ENCODE peak calls at places on chromosome X, in six cellular contexts. T is psoas muscle, U is left lung, I is AG04449, R is HCT116, S is RWPE1. A is an unnamed sample.
A peak's percentile ranks its signal among the peaks of the same experiment; 100 is the strongest.

GRCh38 chrX:130082244-130083106 is 27.8 kb downstream of the ELF4 start:
- DNase-seq in U (peak; percentile 88), I (no peak), R (no peak), T (peak; percentile 69), S (no peak), A (no peak)

GRCh38 chrX:136711147-136711546 is 63.2 kb downstream of the CD40LG start:
- DNase-seq in U (no peak), R (no peak), T (peak; percentile 67), S (no peak), I (no peak), A (peak; percentile 24)

GRCh38 chrX:124239911-124240310 is 92.5 kb upstream of the TEX13D start:
- DNase-seq in S (no peak), T (no peak), U (no peak), R (no peak), I (no peak), A (no peak)

GRCh38 chrX:2689773-2690666 is 1.1 kb upstream of the CD99 start:
- DNase-seq in U (no peak), R (no peak), T (no peak), S (no peak), I (no peak), A (no peak)

GRCh38 chrX:63128509-63128908 is 222.6 kb downstream of the SPIN4 start:
- DNase-seq in I (no peak), R (peak; percentile 16), S (no peak), T (no peak), U (no peak), A (no peak)

GRCh38 chrX:81259714-81260395 is 58.0 kb downstream of the SH3BGRL start:
- DNase-seq in T (no peak), I (no peak), U (no peak), S (peak; percentile 4), R (no peak), A (no peak)

GRCh38 chrX:69196666-69197065 is 31.4 kb upstream of the PJA1 start:
- DNase-seq in U (no peak), S (no peak), R (no peak), I (no peak), T (no peak), A (no peak)

GRCh38 chrX:72539822-72540221 is 32.8 kb downstream of the HDAC8 start:
- DNase-seq in T (no peak), S (no peak), U (no peak), R (no peak), I (no peak), A (no peak)

GRCh38 chrX:56726609-56727008 is 2.4 kb upstream of the NBDY start:
- DNase-seq in U (no peak), R (no peak), S (no peak), I (no peak), T (no peak), A (no peak)

GRCh38 chrX:8873102-8873501 is 71.9 kb upstream of the FAM9A start:
- DNase-seq in I (no peak), U (no peak), R (no peak), S (no peak), T (no peak), A (no peak)

DNA sequence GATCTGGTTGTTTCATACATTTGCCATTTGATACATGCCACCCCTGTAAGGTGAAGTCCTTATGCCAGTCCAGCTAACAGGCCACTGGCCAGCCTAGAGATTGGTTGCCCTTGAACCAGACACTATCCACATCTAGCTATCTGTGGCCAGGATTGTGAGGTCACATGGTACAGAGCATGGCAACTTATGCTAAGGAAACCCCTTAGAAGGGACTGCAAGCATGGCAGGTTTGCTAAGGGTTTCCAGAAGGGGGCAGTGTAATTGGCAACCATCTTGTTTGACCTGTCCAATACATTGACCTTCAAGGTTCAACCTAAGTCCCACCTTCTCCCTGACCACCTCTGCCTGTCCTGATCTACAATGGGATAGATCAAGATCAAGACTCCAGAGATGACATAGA is 47.5 kb downstream of the SMC1A start:
- DNase-seq in R (no peak), S (no peak), I (no peak), U (no peak), T (no peak), A (no peak)
- TF ChIP-seq CTCF in R (peak; percentile 15), S (no peak), I (no peak), U (no peak), T (no peak), A (no peak)

GRCh38 chrX:38220024-38220935 is at the start of gene SRPX:
- DNase-seq in U (peak; percentile 41), I (no peak), T (peak; percentile 57), S (peak; percentile 30), R (peak; percentile 41), A (peak; percentile 38)
- TF ChIP-seq CTCF in U (no peak), I (peak; percentile 36), T (peak; percentile 11), S (peak; percentile 26), R (peak; percentile 10), A (peak; percentile 33)

GRCh38 chrX:30635630-30636029 is 17.6 kb upstream of the GK start:
- DNase-seq in U (no peak), I (no peak), T (no peak), R (no peak), S (no peak), A (no peak)
- TF ChIP-seq CTCF in U (peak; percentile 37), I (peak; percentile 9), T (no peak), R (peak; percentile 36), S (no peak), A (peak; percentile 17)

GRCh38 chrX:153412746-153413720 is 1.8 kb downstream of the ZFP92 start:
- DNase-seq in U (no peak), R (no peak), S (no peak), I (no peak), T (no peak), A (no peak)
- TF ChIP-seq CTCF in U (no peak), R (peak; percentile 16), S (no peak), I (no peak), T (no peak), A (no peak)

GRCh38 chrX:19515615-19516105 is 352 bp upstream of the MAP3K15 start:
- DNase-seq in R (no peak), T (no peak), U (no peak), S (no peak), I (no peak), A (no peak)
- TF ChIP-seq CTCF in R (peak; percentile 7), T (peak; percentile 30), U (no peak), S (no peak), I (no peak), A (peak; percentile 52)

DNA sequence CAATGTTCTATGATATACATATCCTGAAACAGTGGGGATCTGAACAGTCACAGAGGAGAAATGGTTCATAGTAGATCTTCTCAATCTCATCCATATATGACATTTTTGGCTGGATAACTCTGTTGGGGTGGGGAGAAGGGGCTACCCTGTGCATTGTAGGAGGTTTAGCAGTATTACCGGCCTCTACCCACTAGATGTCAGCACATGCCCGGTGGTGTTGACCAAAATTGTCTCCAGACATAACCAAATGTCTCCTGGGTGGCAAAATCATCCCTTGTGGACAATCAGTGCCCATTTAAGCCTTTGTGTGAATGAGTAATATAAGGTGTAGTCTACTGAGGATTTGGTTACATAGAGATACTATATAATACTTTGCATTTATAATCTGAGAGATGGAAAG is 89.9 kb downstream of the PLS3 start:
- DNase-seq in S (peak; percentile 4), T (no peak), I (no peak), R (peak; percentile 23), U (no peak), A (peak; percentile 45)
- TF ChIP-seq CTCF in S (peak; percentile 59), T (peak; percentile 53), I (peak; percentile 44), R (peak; percentile 55), U (peak; percentile 31), A (no peak)

GRCh38 chrX:133305348-133305747 is 87.2 kb upstream of the TFDP3 start:
- DNase-seq in R (no peak), U (no peak), S (no peak), I (no peak), T (no peak), A (no peak)

GRCh38 chrX:133307094-133307493 is 88.9 kb upstream of the TFDP3 start:
- DNase-seq in I (no peak), U (no peak), S (no peak), R (no peak), T (no peak), A (no peak)

GRCh38 chrX:133302775-133303445 is 84.8 kb upstream of the TFDP3 start:
- DNase-seq in U (no peak), T (no peak), R (no peak), S (no peak), I (peak; percentile 26), A (no peak)

GRCh38 chrX:133307637-133308485 is 89.7 kb upstream of the TFDP3 start:
- DNase-seq in R (no peak), S (no peak), I (no peak), U (no peak), T (no peak), A (peak; percentile 16)
- TF ChIP-seq CTCF in R (no peak), S (no peak), I (no peak), U (no peak), T (no peak), A (no peak)

DNA sequence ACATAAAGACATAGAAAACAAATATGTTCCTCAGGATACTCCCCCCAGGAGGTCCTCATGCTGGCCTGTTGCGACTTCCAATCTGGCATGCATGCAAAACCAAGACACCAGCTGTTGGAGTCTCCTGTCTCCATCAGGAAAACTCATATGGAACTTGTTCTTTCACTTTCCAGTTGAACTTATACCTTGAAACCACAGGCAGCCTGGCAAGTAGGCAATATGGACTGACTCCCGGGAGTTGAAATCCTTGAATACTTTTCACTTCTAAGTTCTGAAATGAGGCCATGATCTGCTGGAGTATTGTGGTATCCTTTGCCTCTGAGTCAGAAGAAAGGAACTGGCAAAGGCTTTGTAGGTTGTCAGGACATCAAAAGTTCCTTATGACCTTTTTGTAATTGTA is 444.2 kb downstream of the IDS start:
- DNase-seq in U (no peak), R (no peak), I (no peak), S (no peak), T (no peak), A (no peak)
- TF ChIP-seq CTCF in U (no peak), R (no peak), I (no peak), S (no peak), T (no peak), A (no peak)

GRCh38 chrX:103464071-103464773 is 55.1 kb downstream of the RAB40A start:
- DNase-seq in I (no peak), T (no peak), U (no peak), R (peak; percentile 8), S (no peak), A (peak; percentile 22)
- TF ChIP-seq CTCF in I (peak; percentile 38), T (peak; percentile 23), U (peak; percentile 19), R (peak; percentile 35), S (no peak), A (no peak)

A was measured in endothelial cell.